ENCODE peak calls at places on chromosomes 16 and 17, in seven cellular contexts. C is HCT116, Q is K562, R is HepG2, E is H1, U is GM12878, X is SK-N-SH. V is an unnamed sample.

GRCh38 chr16:87918866-87919680 is 17.3 kb downstream of the CA5A start:
- DNase-seq in X (no peak), Q (no peak), E (no peak), C (no peak), R (no peak), U (no peak), V (no peak)

GRCh38 chr17:15289285-15290185 is 24.4 kb upstream of the PMP22 start:
- DNase-seq in X (peak; percentile 39), C (no peak), E (no peak), R (peak; percentile 25), U (no peak), Q (peak; percentile 12), V (no peak)

GRCh38 chr16:27450836-27451341 is 48.9 kb downstream of the IL21R start:
- DNase-seq in Q (no peak), U (peak; percentile 68), E (no peak), X (no peak), C (no peak), R (no peak), V (no peak)

GRCh38 chr17:77528516-77529327 is 388.0 kb downstream of the SEC14L1 start:
- DNase-seq in C (no peak), R (no peak), E (peak; percentile 84), Q (no peak), X (peak; percentile 95), U (no peak), V (no peak)

GRCh38 chr17:46943511-46944393 is 20.8 kb downstream of the GOSR2 start:
- DNase-seq in R (peak; percentile 92), Q (peak; percentile 28), E (peak; percentile 57), C (no peak), X (peak; percentile 48), U (no peak), V (no peak)

GRCh38 chr17:82449883-82450356 is 632 bp downstream of the CYBC1 start:
- DNase-seq in Q (no peak), R (no peak), X (no peak), U (no peak), E (no peak), C (no peak), V (no peak)

GRCh38 chr17:27760069-27760885 is 40.1 kb downstream of the NOS2 start:
- DNase-seq in X (peak; percentile 77), R (peak; percentile 32), U (no peak), C (peak; percentile 24), E (peak; percentile 96), Q (peak; percentile 70), V (peak; percentile 64)

GRCh38 chr17:76716834-76717205 is 6.1 kb upstream of the MXRA7 start:
- DNase-seq in X (no peak), R (no peak), U (no peak), C (no peak), E (no peak), Q (no peak), V (no peak)

GRCh38 chr16:84482001-84482891 is 22.2 kb downstream of the MEAK7 start:
- DNase-seq in Q (no peak), U (no peak), R (no peak), E (peak; percentile 33), C (no peak), X (peak; percentile 66), V (no peak)

GRCh38 chr16:85028638-85029412 is 1.2 kb downstream of the KIAA0513 start:
- DNase-seq in U (no peak), Q (no peak), C (no peak), R (no peak), E (no peak), X (no peak), V (peak; percentile 58)

GRCh38 chr16:53852678-53853077 is 148.7 kb downstream of the FTO start:
- DNase-seq in R (no peak), Q (no peak), U (no peak), X (no peak), C (no peak), E (no peak), V (no peak)

GRCh38 chr17:36706437-36706731 is 105.0 kb downstream of the MRM1 start:
- DNase-seq in C (no peak), U (no peak), E (no peak), X (no peak), R (no peak), Q (no peak), V (no peak)

GRCh38 chr16:11955713-11956123 is 9.3 kb upstream of the TNFRSF17 start:
- DNase-seq in R (no peak), E (no peak), X (no peak), C (no peak), Q (no peak), U (no peak), V (no peak)

GRCh38 chr16:361341-361871 is 8.9 kb upstream of the AXIN1 start:
- DNase-seq in R (no peak), E (no peak), U (no peak), X (no peak), C (no peak), Q (no peak), V (no peak)

GRCh38 chr17:7685533-7686220 is 1.6 kb downstream of the TP53 start:
- DNase-seq in X (peak; percentile 87), R (peak; percentile 86), C (peak; percentile 93), U (no peak), Q (peak; percentile 67), E (peak; percentile 91), V (peak; percentile 43)

GRCh38 chr17:77433385-77434135 is 292.8 kb downstream of the SEC14L1 start:
- DNase-seq in C (no peak), E (no peak), U (no peak), Q (no peak), X (peak; percentile 92), R (no peak), V (no peak)

GRCh38 chr16:50311134-50311528 is 44.8 kb downstream of the ADCY7 start:
- DNase-seq in E (no peak), Q (no peak), C (no peak), R (no peak), U (no peak), X (peak; percentile 26), V (no peak)

GRCh38 chr16:68062910-68063393 is 22.2 kb upstream of the NFATC3 start:
- DNase-seq in X (no peak), U (no peak), R (no peak), Q (no peak), E (no peak), C (no peak), V (no peak)

GRCh38 chr16:23185661-23186060 is 3.1 kb downstream of the SCNN1G start:
- DNase-seq in Q (no peak), E (no peak), U (no peak), X (peak; percentile 53), R (no peak), C (no peak), V (no peak)

GRCh38 chr17:64147110-64148016 is 17.4 kb upstream of the ERN1 start:
- DNase-seq in C (no peak), R (peak; percentile 85), E (no peak), X (peak; percentile 45), U (no peak), Q (no peak), V (peak; percentile 66)

GRCh38 chr17:31318298-31319190 is 2.9 kb downstream of the EVI2A start:
- DNase-seq in R (no peak), Q (no peak), E (no peak), C (no peak), X (no peak), U (peak; percentile 63), V (no peak)

GRCh38 chr17:66712453-66712852 is 122.5 kb upstream of the CACNG5 start:
- DNase-seq in C (no peak), E (no peak), U (no peak), Q (no peak), R (no peak), X (no peak), V (peak; percentile 45)

GRCh38 chr17:77872199-77872598 is 86.3 kb upstream of the TNRC6C start:
- DNase-seq in U (no peak), E (no peak), C (no peak), X (no peak), R (no peak), Q (no peak), V (no peak)

DNA sequence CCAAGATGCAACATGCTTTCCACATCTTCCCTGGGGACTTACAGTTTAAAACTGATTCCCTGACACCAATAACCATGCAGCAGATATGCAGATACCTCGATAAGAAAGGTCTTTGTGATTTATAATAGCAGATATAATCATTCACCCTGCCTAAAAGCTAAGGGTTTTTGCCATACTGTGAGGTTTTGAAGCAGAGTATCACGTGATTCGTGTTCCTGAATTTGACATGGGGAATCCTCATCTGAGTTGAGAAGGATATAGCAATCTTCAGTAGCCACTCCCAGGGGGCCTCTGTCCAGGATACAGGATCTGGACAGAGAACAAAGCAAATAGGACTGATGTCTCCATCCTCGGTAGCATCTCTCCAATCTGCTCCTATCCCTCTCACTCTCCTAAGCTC is 79.1 kb upstream of the SDK2 start:
- DNase-seq in Q (no peak), X (no peak), R (no peak), C (no peak), E (no peak), U (no peak), V (no peak)
- TF ChIP-seq JUND in Q (no peak), X (no peak), R (no peak), C (no peak), E (no peak), U (no peak), V (no peak)

DNA sequence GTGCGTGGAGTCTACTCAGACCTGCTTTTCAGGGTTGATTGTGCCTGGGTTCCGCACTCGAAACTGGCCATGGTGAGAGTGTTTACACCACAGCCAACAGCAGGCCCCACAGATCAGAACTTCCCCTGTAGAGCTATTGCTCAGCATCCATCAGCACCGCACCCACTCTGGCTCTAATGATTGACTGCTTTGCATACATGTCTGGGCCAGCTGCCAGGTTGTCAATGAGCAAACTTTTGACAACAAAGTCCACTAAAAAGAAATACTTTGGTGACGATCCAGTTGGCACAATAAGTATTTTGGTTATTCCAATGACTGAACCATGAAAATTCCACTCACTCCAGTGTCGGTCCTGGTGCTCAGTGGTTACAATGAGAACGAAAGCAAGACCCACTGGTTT is 190.7 kb downstream of the FOXL1 start:
- DNase-seq in X (no peak), Q (no peak), U (peak; percentile 8), R (no peak), E (no peak), C (no peak), V (no peak)
- TF ChIP-seq JUND in X (no peak), Q (no peak), U (no peak), R (no peak), E (no peak), C (no peak), V (no peak)

GRCh38 chr17:72430611-72431432 is 310.0 kb downstream of the SOX9 start:
- DNase-seq in X (no peak), R (no peak), C (peak; percentile 56), E (peak; percentile 60), Q (no peak), U (no peak), V (peak; percentile 58)
- TF ChIP-seq JUND in X (no peak), R (no peak), C (no peak), E (no peak), Q (no peak), U (no peak), V (no peak)

GRCh38 chr17:40323317-40323716 is 14.3 kb downstream of the RARA start:
- DNase-seq in R (no peak), C (no peak), Q (no peak), U (no peak), E (no peak), X (no peak), V (no peak)

GRCh38 chr17:40320771-40321501 is 12.0 kb downstream of the RARA start:
- DNase-seq in U (no peak), Q (peak; percentile 57), C (no peak), E (no peak), X (no peak), R (no peak), V (no peak)

GRCh38 chr17:40321502-40322416 is 12.8 kb downstream of the RARA start:
- DNase-seq in E (no peak), X (no peak), Q (no peak), C (no peak), U (no peak), R (no peak), V (no peak)

GRCh38 chr17:40323731-40324650 is 15.0 kb downstream of the RARA start:
- DNase-seq in U (no peak), C (no peak), Q (no peak), X (no peak), R (no peak), E (no peak), V (no peak)

GRCh38 chr17:40322417-40323315 is 13.7 kb downstream of the RARA start:
- DNase-seq in Q (peak; percentile 79), R (peak; percentile 55), C (peak; percentile 40), U (peak; percentile 88), E (no peak), X (peak; percentile 83), V (no peak)
- TF ChIP-seq JUND in Q (peak; percentile 25), R (no peak), C (no peak), U (peak; percentile 6), E (no peak), X (no peak), V (no peak)

V was measured in T47D.